ENCODE peak calls at places on chromosomes 12 and 14, in seven cellular contexts. F is neuronal stem cell, P is mesendoderm, L is H9, W is H1, I is mesenchymal stem cell, G is trophoblast cell. E is an unnamed sample.

GRCh38 chr14:25869854-25870253 is 728.0 kb downstream of the NOVA1 start:
- DNase-seq in F (no peak), P (no peak), L (no peak), W (no peak), I (no peak), G (no peak), E (no peak)

GRCh38 chr12:50315803-50316202 is 32.5 kb upstream of the LIMA1 start:
- DNase-seq in F (no peak), P (no peak), L (no peak), W (no peak), I (no peak), G (no peak), E (no peak)

GRCh38 chr12:94109154-94109553 is 39.2 kb upstream of the PLXNC1 start:
- DNase-seq in F (no peak), P (no peak), L (no peak), W (no peak), I (peak; percentile 75), G (no peak), E (peak; percentile 71)

GRCh38 chr12:117857632-117858274 is 111.0 kb downstream of the KSR2 start:
- DNase-seq in F (peak; percentile 39), P (peak; percentile 85), L (peak; percentile 88), W (peak; percentile 49), I (peak; percentile 47), G (peak; percentile 74), E (peak; percentile 22)

GRCh38 chr12:11756523-11756922 is 107.0 kb downstream of the ETV6 start:
- DNase-seq in F (no peak), P (no peak), L (no peak), W (no peak), I (no peak), G (no peak), E (no peak)

GRCh38 chr12:32780111-32780510 is 24.4 kb upstream of the YARS2 start:
- DNase-seq in F (no peak), P (no peak), L (no peak), W (no peak), I (no peak), G (no peak), E (no peak)

GRCh38 chr12:88299567-88300101 is 157.5 kb downstream of the TMTC3 start:
- DNase-seq in F (no peak), P (no peak), L (no peak), W (no peak), I (peak; percentile 94), G (peak; percentile 97), E (peak; percentile 98)

GRCh38 chr14:102901633-102902032 is 20.8 kb upstream of the AMN start:
- DNase-seq in F (no peak), P (no peak), L (no peak), W (no peak), I (no peak), G (no peak), E (no peak)

GRCh38 chr14:77028384-77029246 is at the start of gene IRF2BPL:
- DNase-seq in F (peak; percentile 94), P (peak; percentile 98), L (peak; percentile 97), W (no peak), I (peak; percentile 99), G (peak; percentile 96), E (peak; percentile 99)

GRCh38 chr14:75123991-75124390 is 2.9 kb downstream of the NEK9 start:
- DNase-seq in F (no peak), P (peak; percentile 31), L (no peak), W (no peak), I (peak; percentile 92), G (peak; percentile 57), E (peak; percentile 86)

GRCh38 chr14:29354446-29354845 is 573.2 kb downstream of the PRKD1 start:
- DNase-seq in F (no peak), P (no peak), L (no peak), W (no peak), I (no peak), G (no peak), E (peak; percentile 7)

GRCh38 chr14:37088816-37089215 is 83.6 kb downstream of the SLC25A21 start:
- DNase-seq in F (no peak), P (no peak), L (no peak), W (no peak), I (no peak), G (no peak), E (peak; percentile 18)

GRCh38 chr14:81565441-81566290 is 32.0 kb upstream of the SEL1L start:
- DNase-seq in F (peak; percentile 37), P (peak; percentile 63), L (no peak), W (no peak), I (peak; percentile 10), G (peak; percentile 32), E (no peak)

GRCh38 chr12:25529738-25530137 is 23.3 kb downstream of the LMNTD1 start:
- DNase-seq in F (no peak), P (peak; percentile 13), L (no peak), W (no peak), I (no peak), G (no peak), E (peak; percentile 68)

GRCh38 chr12:104524026-104524425 is 67.3 kb downstream of the CHST11 start:
- DNase-seq in F (no peak), P (no peak), L (no peak), W (no peak), I (no peak), G (no peak), E (no peak)

GRCh38 chr14:54353266-54353665 is 43.5 kb upstream of the CDKN3 start:
- DNase-seq in F (no peak), P (no peak), L (no peak), W (no peak), I (no peak), G (no peak), E (no peak)

GRCh38 chr12:292186-292585 is 29.6 kb upstream of the SLC6A13 start:
- DNase-seq in F (no peak), P (no peak), L (no peak), W (no peak), I (no peak), G (peak; percentile 48), E (peak; percentile 51)

GRCh38 chr12:113259499-113259953 is 38.3 kb downstream of the TPCN1 start:
- DNase-seq in F (no peak), P (peak; percentile 72), L (no peak), W (no peak), I (peak; percentile 40), G (no peak), E (no peak)

GRCh38 chr12:52837341-52837741 is 3.2 kb upstream of the KRT79 start:
- DNase-seq in F (no peak), P (peak; percentile 18), L (peak; percentile 28), W (no peak), I (peak; percentile 86), G (peak; percentile 42), E (peak; percentile 91)

GRCh38 chr12:51593539-51593938 is 2.5 kb downstream of the SCN8A start:
- DNase-seq in F (peak; percentile 46), P (peak; percentile 32), L (no peak), W (no peak), I (peak; percentile 67), G (peak; percentile 55), E (peak; percentile 79)

GRCh38 chr12:13799574-13799973 is 181.8 kb downstream of the GRIN2B start:
- DNase-seq in F (peak; percentile 9), P (no peak), L (peak; percentile 47), W (peak; percentile 41), I (no peak), G (no peak), E (no peak)

GRCh38 chr14:51576112-51576420 is 75.6 kb upstream of the FRMD6 start:
- DNase-seq in F (no peak), P (peak; percentile 83), L (peak; percentile 49), W (peak; percentile 27), I (peak; percentile 76), G (no peak), E (peak; percentile 63)
- H3K4ac ChIP-seq in F (no peak overlapping the region), P (no peak overlapping the region), L (no peak overlapping the region), W (no peak overlapping the region), I (peak overlapping the region; percentile 47), G (no peak overlapping the region), E (peak overlapping the region; percentile 43)

DNA sequence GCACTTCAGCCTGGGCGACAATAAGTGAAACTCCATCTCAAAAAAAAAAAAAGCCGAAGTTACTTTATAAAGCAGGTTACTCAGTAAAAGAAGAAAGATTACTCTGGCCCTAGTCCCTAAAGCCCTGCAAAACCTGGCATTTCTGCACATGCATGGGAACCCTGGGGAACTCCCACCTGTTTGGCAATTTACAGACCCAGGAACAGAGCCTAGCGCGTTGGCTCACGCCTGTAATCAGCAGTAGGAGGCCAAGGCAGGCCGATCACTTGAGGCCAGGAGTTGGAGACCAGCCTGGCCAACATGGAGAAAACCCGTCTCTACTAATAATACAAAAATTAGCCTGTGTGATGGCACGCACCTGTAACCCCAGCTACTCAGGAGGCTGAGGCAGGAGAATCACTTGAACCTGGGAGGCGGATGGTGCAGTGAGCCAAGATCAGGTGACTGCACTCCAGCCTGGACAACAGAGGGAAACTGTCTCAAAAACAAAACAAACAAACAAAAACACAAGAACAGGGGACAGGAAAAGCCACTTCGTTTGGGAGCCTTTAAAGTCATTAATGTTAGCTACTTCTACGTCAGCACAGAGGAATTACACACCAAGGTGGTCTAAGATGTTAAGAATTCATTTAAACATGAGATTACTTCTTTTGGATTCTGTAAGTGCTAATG is 34.1 kb upstream of the SPTSSA start:
- DNase-seq in F (no peak), P (no peak), L (no peak), W (no peak), I (no peak), G (no peak), E (no peak)
- H3K4ac ChIP-seq in F (no peak overlapping the region), P (no peak overlapping the region), L (no peak overlapping the region), W (no peak overlapping the region), I (peak overlapping the region; percentile 6), G (no peak overlapping the region), E (peak overlapping the region; percentile 90)

GRCh38 chr14:97620071-97620470 is 822.9 kb downstream of the VRK1 start:
- DNase-seq in F (no peak), P (peak; percentile 67), L (no peak), W (no peak), I (no peak), G (no peak), E (no peak)
- H3K4ac ChIP-seq in F (no peak overlapping the region), P (no peak overlapping the region), L (no peak overlapping the region), W (no peak overlapping the region), I (no peak overlapping the region), G (no peak overlapping the region), E (no peak overlapping the region)

GRCh38 chr12:95633049-95633545 is 81.8 kb upstream of the USP44 start:
- DNase-seq in F (no peak), P (peak; percentile 49), L (no peak), W (no peak), I (peak; percentile 79), G (peak; percentile 87), E (peak; percentile 91)

GRCh38 chr12:95634622-95635621 is 83.6 kb upstream of the USP44 start:
- DNase-seq in F (no peak), P (no peak), L (no peak), W (no peak), I (peak; percentile 73), G (no peak), E (peak; percentile 94)

GRCh38 chr12:95633671-95634465 is 82.6 kb upstream of the USP44 start:
- DNase-seq in F (no peak), P (no peak), L (no peak), W (no peak), I (peak; percentile 51), G (no peak), E (no peak)

GRCh38 chr12:95637471-95638155 is 86.3 kb upstream of the USP44 start:
- DNase-seq in F (no peak), P (no peak), L (no peak), W (no peak), I (peak; percentile 81), G (peak; percentile 87), E (peak; percentile 100)

DNA sequence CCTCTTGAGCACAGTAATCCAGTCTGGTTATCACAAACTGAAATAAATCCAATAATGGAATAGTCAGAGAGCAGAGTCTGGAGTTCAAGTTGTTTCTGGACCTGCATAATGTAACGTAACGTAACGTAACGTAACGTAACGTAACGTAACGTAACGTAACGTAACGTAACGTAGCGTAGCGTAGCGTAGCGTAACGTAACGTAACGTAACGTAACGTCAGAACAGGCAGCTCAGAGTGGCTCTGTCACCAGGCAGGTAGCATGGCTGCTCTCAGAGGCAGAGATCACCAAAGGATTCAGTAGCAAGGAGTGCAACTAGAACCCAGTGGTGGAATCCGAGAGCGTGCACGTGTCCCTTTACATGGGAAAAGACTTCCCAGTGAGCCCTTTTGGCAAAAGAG is 85.7 kb upstream of the USP44 start:
- DNase-seq in F (no peak), P (no peak), L (no peak), W (no peak), I (no peak), G (no peak), E (no peak)
- H3K4ac ChIP-seq in F (no peak overlapping the region), P (no peak overlapping the region), L (no peak overlapping the region), W (no peak overlapping the region), I (no peak overlapping the region), G (no peak overlapping the region), E (peak overlapping the region; percentile 100)